ENCODE peak calls at places on chromosomes 13 and 19, in nine cellular contexts. Z, J, K, F, A, C, O, S and W are unnamed samples. For H3K9me3, the result is how much of the 10 kb centered on the place peaks cover.

GRCh38 chr19:13055213-13056051 is 47.2 kb downstream of the LYL1 start:
- DNase-seq in J (peak), F (no peak), A (peak), K (peak), C (peak), Z (peak), S (peak), O (no peak), W (peak)

GRCh38 chr19:48510421-48511268 is 990 bp downstream of the LMTK3 start:
- DNase-seq in Z (peak), S (no peak), J (peak), K (no peak), F (peak), C (no peak), O (no peak), A (peak), W (peak)

GRCh38 chr13:99970761-99971575 is 599 bp downstream of the ZIC5 start:
- DNase-seq in A (no peak), S (no peak), K (no peak), F (no peak), C (no peak), O (no peak), J (no peak), Z (no peak), W (no peak)

GRCh38 chr13:86581711-86582110 is 782.5 kb upstream of the SLITRK6 start:
- DNase-seq in A (peak), S (peak), Z (peak), C (no peak), J (no peak), O (no peak), F (no peak), K (no peak), W (no peak)

GRCh38 chr13:40781717-40782116 is 7.7 kb upstream of the SLC25A15 start:
- DNase-seq in O (no peak), F (no peak), A (no peak), Z (no peak), C (peak), J (no peak), S (no peak), K (no peak), W (no peak)

GRCh38 chr13:33745370-33746324 is 72.3 kb upstream of the RFC3 start:
- DNase-seq in F (no peak), K (no peak), Z (no peak), A (no peak), O (no peak), S (no peak), C (no peak), J (no peak), W (no peak)

GRCh38 chr13:30042891-30043630 is 192.6 kb upstream of the UBL3 start:
- DNase-seq in O (no peak), F (no peak), C (no peak), Z (no peak), K (no peak), J (no peak), S (no peak), A (no peak), W (no peak)

GRCh38 chr19:38076337-38076736 is 147.7 kb downstream of the DPF1 start:
- DNase-seq in K (no peak), J (no peak), Z (no peak), O (no peak), F (no peak), S (no peak), C (no peak), A (no peak), W (no peak)

GRCh38 chr19:15101479-15102082 is 5.6 kb upstream of the SYDE1 start:
- DNase-seq in J (no peak), A (peak), Z (peak), K (no peak), C (no peak), S (peak), O (no peak), F (no peak), W (no peak)

GRCh38 chr13:43331676-43332075 is 308.3 kb downstream of the DNAJC15 start:
- DNase-seq in A (peak), O (no peak), C (no peak), F (no peak), J (no peak), K (no peak), S (no peak), Z (no peak), W (no peak)

GRCh38 chr19:1057185-1057857 is 9.6 kb upstream of the ARHGAP45 start:
- DNase-seq in C (no peak), O (no peak), S (peak), J (no peak), K (no peak), A (peak), Z (peak), F (no peak), W (no peak)

GRCh38 chr19:4119763-4120162 is 4.2 kb downstream of the MAP2K2 start:
- DNase-seq in C (no peak), O (no peak), F (no peak), K (no peak), S (no peak), Z (no peak), J (no peak), A (no peak), W (no peak)

GRCh38 chr13:94384217-94384905 is 95.1 kb downstream of the DCT start:
- DNase-seq in C (no peak), O (no peak), A (peak), S (no peak), F (no peak), K (no peak), Z (no peak), J (no peak), W (no peak)

GRCh38 chr19:10615429-10616023 is 9.8 kb upstream of the SLC44A2 start:
- DNase-seq in J (no peak), K (no peak), Z (no peak), O (no peak), C (no peak), S (no peak), F (no peak), A (no peak), W (no peak)
- H3K27ac ChIP-seq in J (peak), K (peak), Z (no peak), O (no peak), C (no peak), S (no peak), F (peak), A (no peak), W (peak)

GRCh38 chr13:27794075-27794691 is 1.9 kb downstream of the GSX1 start:
- DNase-seq in O (no peak), J (no peak), A (no peak), F (no peak), C (no peak), S (no peak), K (no peak), Z (no peak), W (no peak)
- H3K9me3 ChIP-seq in O (under half), J (under half), A (under half), F (under half), C (under half), S (under half), K (under half), Z (under half), W (under half)

GRCh38 chr19:18434411-18435184 is 3.3 kb downstream of the ISYNA1 start:
- DNase-seq in Z (no peak), K (no peak), A (no peak), S (no peak), F (no peak), O (no peak), J (no peak), C (no peak), W (no peak)

GRCh38 chr19:18433735-18434398 is 4.1 kb downstream of the ISYNA1 start:
- DNase-seq in C (no peak), Z (no peak), J (no peak), A (no peak), O (no peak), S (no peak), F (no peak), K (no peak), W (no peak)

GRCh38 chr19:18432275-18433038 is 5.5 kb downstream of the ISYNA1 start:
- DNase-seq in K (peak), C (no peak), S (no peak), O (no peak), J (no peak), F (no peak), A (no peak), Z (no peak), W (no peak)

GRCh38 chr19:18431351-18432197 is 6.4 kb downstream of the ISYNA1 start:
- DNase-seq in O (no peak), A (no peak), Z (no peak), J (no peak), S (no peak), F (no peak), C (no peak), K (peak), W (no peak)

DNA sequence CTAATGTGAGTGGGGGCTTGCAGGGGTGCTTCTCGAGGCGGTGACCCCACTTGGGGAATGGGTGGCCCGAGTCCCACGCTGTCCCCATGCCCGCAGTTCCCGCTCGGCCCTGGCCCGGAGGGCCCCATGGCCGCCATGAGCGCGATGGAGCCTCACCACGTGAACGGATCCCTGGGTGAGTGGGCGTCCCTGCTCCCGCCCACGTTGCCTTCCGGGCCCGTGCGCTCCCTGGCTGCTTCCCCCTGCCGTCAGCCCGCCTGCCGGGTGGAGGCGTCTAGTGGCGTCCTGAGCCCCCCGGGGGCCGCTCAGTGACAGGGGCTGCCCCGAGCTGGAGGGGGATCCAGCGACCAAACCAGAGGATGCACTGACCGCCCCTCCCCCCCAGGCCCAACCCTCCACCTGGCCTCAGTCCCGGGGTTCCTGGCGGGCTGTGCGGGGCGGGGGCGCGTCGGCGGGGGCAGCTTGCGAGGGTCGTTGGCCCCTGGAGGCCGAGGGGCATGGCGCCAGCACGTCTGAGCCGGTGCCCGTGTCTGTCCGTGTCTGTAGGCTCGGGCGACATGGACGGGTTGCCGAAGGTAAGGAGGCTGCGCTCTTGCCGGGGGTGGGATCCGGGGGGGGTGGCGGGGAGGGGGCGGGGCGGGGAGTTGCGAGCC is 4.8 kb downstream of the ISYNA1 start:
- DNase-seq in A (no peak), J (no peak), Z (no peak), O (no peak), C (no peak), S (no peak), K (peak), F (no peak), W (no peak)
- H3K27ac ChIP-seq in A (no peak), J (peak), Z (no peak), O (no peak), C (no peak), S (no peak), K (peak), F (no peak), W (no peak)

DNA sequence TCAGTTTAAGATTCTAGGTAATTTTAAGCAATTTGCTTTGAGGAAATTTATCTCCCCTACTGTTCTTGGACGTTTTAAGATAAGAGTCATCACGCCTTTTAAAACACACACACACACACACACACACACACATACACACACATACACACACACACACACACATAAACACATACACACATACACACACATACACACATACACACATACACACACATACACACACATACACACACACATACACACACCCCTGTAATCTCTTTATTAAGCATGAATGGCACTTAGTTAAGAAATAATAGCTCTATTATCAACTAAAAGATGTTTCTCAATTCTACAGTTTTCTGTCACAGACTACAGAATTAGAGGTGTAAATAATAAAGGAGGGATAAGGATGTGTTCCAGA is 49.2 kb downstream of the EFNB2 start:
- DNase-seq in K (no peak), J (no peak), A (no peak), Z (no peak), C (no peak), F (no peak), O (no peak), S (no peak), W (no peak)
- H3K9me3 ChIP-seq in K (under half), J (under half), A (under half), Z (under half), C (under half), F (under half), O (under half), S (under half), W (under half)

DNA sequence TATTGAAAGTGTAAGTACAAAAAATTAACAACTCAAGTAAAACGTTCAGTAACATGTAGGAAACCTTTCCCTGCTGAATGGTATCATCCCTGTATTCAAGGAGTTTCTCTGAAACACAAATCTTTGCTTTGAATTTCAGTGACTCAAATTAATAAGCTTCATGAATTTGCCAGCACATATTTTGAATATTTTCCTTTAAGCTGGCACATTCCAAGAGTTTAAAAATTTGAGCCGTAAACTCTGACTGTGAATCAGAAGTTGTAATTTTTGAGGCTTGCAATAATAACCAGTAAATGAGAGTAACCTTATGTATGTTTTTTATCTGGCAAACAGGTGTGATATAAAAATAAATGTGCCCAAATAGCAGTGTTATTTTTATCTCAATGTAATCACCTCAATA is 1722.6 kb upstream of the PRR20A start:
- DNase-seq in A (no peak), S (no peak), O (no peak), F (no peak), K (no peak), Z (no peak), J (no peak), C (no peak), W (no peak)
- H3K27ac ChIP-seq in A (no peak), S (no peak), O (no peak), F (no peak), K (no peak), Z (no peak), J (no peak), C (no peak), W (no peak)

GRCh38 chr19:23311551-23311950 is 61.4 kb upstream of the ZNF724 start:
- DNase-seq in J (no peak), A (no peak), Z (peak), O (no peak), F (peak), S (no peak), K (no peak), C (no peak), W (no peak)
- H3K9me3 ChIP-seq in J (under half), A (under half), Z (under half), O (under half), F (under half), S (under half), K (under half), C (under half), W (under half)

GRCh38 chr13:110232756-110233155 is 74.2 kb downstream of the COL4A1 start:
- DNase-seq in O (no peak), J (no peak), S (no peak), F (no peak), Z (no peak), K (peak), C (no peak), A (no peak), W (no peak)
- H3K27ac ChIP-seq in O (no peak), J (peak), S (no peak), F (no peak), Z (peak), K (peak), C (peak), A (peak), W (peak)